ENCODE peak calls at places on chromosomes 4 and X, in seven cellular contexts. P is fibroblast of lung, V is uterus, Z is transverse colon, X is SK-N-SH, D is AG04450, A is A549. I is an unnamed sample.

GRCh38 chrX:150446151-150446550 is 83.0 kb downstream of the MAMLD1 start:
- DNase-seq in D (no peak), A (no peak), Z (no peak), V (no peak), P (no peak), X (no peak), I (no peak)

GRCh38 chrX:9164535-9165425 is 130.9 kb upstream of the FAM9B start:
- DNase-seq in X (no peak), V (no peak), A (peak), Z (no peak), D (no peak), P (peak), I (peak)

GRCh38 chr4:20256381-20256881 is 4.7 kb downstream of the SLIT2 start:
- DNase-seq in V (no peak), X (no peak), D (no peak), Z (no peak), A (no peak), P (peak), I (no peak)

GRCh38 chr4:101600287-101600686 is 190.2 kb upstream of the BANK1 start:
- DNase-seq in A (no peak), D (no peak), P (no peak), X (no peak), Z (no peak), V (no peak), I (peak)

GRCh38 chr4:82388405-82388804 is 14.6 kb upstream of the HNRNPD start:
- DNase-seq in P (no peak), V (no peak), Z (no peak), A (no peak), X (no peak), D (no peak), I (no peak)

GRCh38 chrX:107449490-107450175 is at the start of gene FRMPD3:
- DNase-seq in A (no peak), D (no peak), P (no peak), V (no peak), Z (no peak), X (peak), I (peak)

GRCh38 chrX:44043496-44043895 is 70.3 kb upstream of the NDP start:
- DNase-seq in Z (no peak), X (no peak), P (no peak), A (no peak), V (no peak), D (no peak), I (peak)

GRCh38 chrX:114976321-114976720 is 41.1 kb downstream of the IL13RA2 start:
- DNase-seq in A (no peak), Z (no peak), X (no peak), D (no peak), P (peak), V (no peak), I (peak)

GRCh38 chrX:17547658-17548057 is 172.7 kb downstream of the NHS start:
- DNase-seq in P (peak), A (peak), D (peak), X (no peak), V (peak), Z (peak), I (peak)

GRCh38 chrX:145844886-145845285 is 27.3 kb downstream of the SLITRK2 start:
- DNase-seq in X (no peak), D (no peak), V (no peak), A (no peak), P (no peak), Z (no peak), I (no peak)

GRCh38 chr4:833156-833555 is 7.2 kb upstream of the CPLX1 start:
- DNase-seq in Z (no peak), V (no peak), X (no peak), P (no peak), A (no peak), D (no peak), I (no peak)

GRCh38 chr4:184384056-184384809 is 90.1 kb downstream of the IRF2 start:
- DNase-seq in Z (peak), D (peak), X (no peak), P (peak), A (peak), V (no peak), I (peak)

GRCh38 chr4:102713096-102713495 is 47.7 kb downstream of the MANBA start:
- DNase-seq in V (no peak), A (peak), Z (no peak), P (peak), D (no peak), X (no peak), I (peak)

DNA sequence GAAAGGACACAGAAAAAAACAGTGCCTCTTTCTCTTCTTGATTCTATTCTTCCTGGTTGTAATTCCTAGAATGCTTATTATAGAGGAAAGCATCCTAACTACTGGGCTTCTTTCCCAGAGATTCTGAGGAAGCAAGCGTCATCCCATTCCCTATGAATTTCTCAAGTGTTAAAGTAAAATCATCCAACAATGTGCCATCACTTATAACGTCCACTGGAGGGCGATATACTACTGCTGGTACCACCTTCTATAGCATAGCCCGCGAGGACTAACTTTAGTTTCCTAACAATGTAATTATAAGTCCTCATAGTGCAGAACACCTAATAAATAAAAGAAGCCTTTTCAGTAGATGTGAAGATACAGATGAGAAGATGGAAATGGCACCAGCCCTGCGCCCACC is 4.4 kb downstream of the CENPVL3 start:
- DNase-seq in A (peak), X (peak), Z (no peak), V (no peak), D (peak), P (peak), I (peak)
- TF ChIP-seq CTCF in A (peak), X (peak), Z (peak), V (no peak), D (peak), P (peak), I (peak)

GRCh38 chr4:93771640-93772411 is 56.7 kb upstream of the ATOH1 start:
- DNase-seq in A (no peak), X (peak), D (no peak), V (no peak), P (peak), Z (no peak), I (no peak)
- H3K4me3 ChIP-seq in A (no peak), X (peak), D (no peak), V (no peak), P (no peak), Z (no peak), I (no peak)

GRCh38 chr4:113955411-113955810 is 24.0 kb downstream of the ARSJ start:
- DNase-seq in P (no peak), D (no peak), A (no peak), X (no peak), Z (no peak), V (no peak), I (no peak)
- TF ChIP-seq CTCF in P (no peak), D (no peak), A (no peak), X (no peak), Z (no peak), V (no peak), I (no peak)

GRCh38 chrX:123961268-123962005 is at the start of gene STAG2:
- DNase-seq in P (peak), V (peak), Z (peak), D (peak), A (peak), X (peak), I (peak)

GRCh38 chrX:123965712-123966111 is 4.2 kb downstream of the STAG2 start:
- DNase-seq in P (no peak), D (no peak), V (no peak), X (no peak), Z (no peak), A (no peak), I (no peak)

GRCh38 chrX:123962006-123962485 is 540 bp downstream of the STAG2 start:
- DNase-seq in Z (no peak), P (no peak), D (no peak), A (no peak), X (no peak), V (no peak), I (peak)

GRCh38 chrX:123962794-123963373 is 1.4 kb downstream of the STAG2 start:
- DNase-seq in D (peak), P (peak), V (peak), Z (peak), X (peak), A (peak), I (peak)

DNA sequence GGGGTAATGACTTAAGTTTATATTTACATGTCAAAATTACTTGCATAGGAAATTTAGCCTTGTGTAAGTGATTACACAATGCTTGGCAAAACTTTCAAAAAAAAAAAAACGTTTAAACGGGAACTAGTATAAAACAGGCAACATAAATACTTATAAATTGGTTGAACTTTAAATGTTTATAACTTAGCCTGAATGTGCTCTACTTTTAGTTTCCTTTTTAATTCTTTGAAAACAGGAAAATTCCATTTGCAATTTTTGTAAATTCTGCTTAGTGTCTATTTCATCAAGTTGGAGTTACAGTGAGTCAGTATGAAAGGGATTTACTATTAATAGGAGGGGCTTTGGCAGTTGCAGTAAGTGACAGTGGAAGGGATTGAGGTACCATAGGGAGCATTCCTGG is 2.6 kb downstream of the STAG2 start:
- DNase-seq in Z (no peak), D (no peak), P (peak), X (no peak), A (no peak), V (no peak), I (peak)
- H3K4me3 ChIP-seq in Z (no peak), D (peak), P (peak), X (peak), A (no peak), V (no peak), I (peak)

GRCh38 chr4:159384619-159385018 is 281.7 kb downstream of the RAPGEF2 start:
- DNase-seq in A (no peak), D (no peak), V (no peak), Z (no peak), X (no peak), P (peak), I (no peak)
- TF ChIP-seq CTCF in A (no peak), D (peak), V (no peak), Z (no peak), X (peak), P (peak), I (no peak)